ENCODE peak calls at places on chromosomes 7 and 10, in five cellular contexts. One of them, this sample, is unnamed.
A peak's percentile ranks its signal among the peaks of the same experiment; 100 is the strongest.

GRCh38 chr7:15753834-15754600 is 67.5 kb upstream of the MEOX2 start:
- DNase-seq in breast epithelium: no peak
- DNase-seq in A549: no peak
- DNase-seq in AG04449: no peak
- DNase-seq in heart right ventricle: no peak
- DNase-seq in this sample: peak; percentile 10

GRCh38 chr7:73896454-73896853 is 35.5 kb downstream of the TMEM270 start:
- DNase-seq in heart right ventricle: no peak
- DNase-seq in A549: no peak
- DNase-seq in AG04449: no peak
- DNase-seq in breast epithelium: no peak
- DNase-seq in this sample: no peak

GRCh38 chr10:86699991-86700840 is 31.9 kb downstream of the LDB3 start:
- DNase-seq in AG04449: no peak
- DNase-seq in breast epithelium: no peak
- DNase-seq in A549: no peak
- DNase-seq in heart right ventricle: no peak
- DNase-seq in this sample: no peak

GRCh38 chr7:149856-150636 is 42.3 kb upstream of the FAM20C start:
- DNase-seq in breast epithelium: peak; percentile 48
- DNase-seq in A549: no peak
- DNase-seq in heart right ventricle: peak; percentile 60
- DNase-seq in AG04449: no peak
- DNase-seq in this sample: no peak

GRCh38 chr7:43516581-43517342 is 66.1 kb upstream of the STK17A start:
- DNase-seq in breast epithelium: no peak
- DNase-seq in A549: no peak
- DNase-seq in heart right ventricle: no peak
- DNase-seq in AG04449: no peak
- DNase-seq in this sample: no peak

GRCh38 chr10:36602374-36602773 is 523.0 kb upstream of the ANKRD30A start:
- DNase-seq in AG04449: peak; percentile 34
- DNase-seq in heart right ventricle: no peak
- DNase-seq in breast epithelium: no peak
- DNase-seq in A549: peak; percentile 10
- DNase-seq in this sample: no peak

GRCh38 chr10:93413252-93413689 is 68.9 kb downstream of the MYOF start:
- DNase-seq in heart right ventricle: no peak
- DNase-seq in AG04449: no peak
- DNase-seq in breast epithelium: no peak
- DNase-seq in A549: no peak
- DNase-seq in this sample: no peak

GRCh38 chr7:151442776-151443496 is 3.0 kb upstream of the CRYGN start:
- DNase-seq in AG04449: no peak
- DNase-seq in heart right ventricle: no peak
- DNase-seq in A549: no peak
- DNase-seq in breast epithelium: no peak
- DNase-seq in this sample: no peak

GRCh38 chr10:97924678-97925077 is 75.0 kb downstream of the GOLGA7B start:
- DNase-seq in breast epithelium: no peak
- DNase-seq in heart right ventricle: no peak
- DNase-seq in AG04449: no peak
- DNase-seq in A549: no peak
- DNase-seq in this sample: no peak

GRCh38 chr10:36802523-36803153 is 322.8 kb upstream of the ANKRD30A start:
- DNase-seq in AG04449: no peak
- DNase-seq in A549: no peak
- DNase-seq in heart right ventricle: peak; percentile 27
- DNase-seq in breast epithelium: no peak
- DNase-seq in this sample: no peak

GRCh38 chr10:69455009-69455763 is 3.9 kb downstream of the TSPAN15 start:
- DNase-seq in breast epithelium: no peak
- DNase-seq in heart right ventricle: no peak
- DNase-seq in A549: no peak
- DNase-seq in AG04449: no peak
- DNase-seq in this sample: no peak

GRCh38 chr7:34949356-34949755 is 87.9 kb downstream of the DPY19L1 start:
- DNase-seq in A549: no peak
- DNase-seq in breast epithelium: no peak
- DNase-seq in AG04449: peak; percentile 31
- DNase-seq in heart right ventricle: no peak
- DNase-seq in this sample: peak; percentile 28

GRCh38 chr10:43292745-43293676 is 26.1 kb upstream of the RASGEF1A start:
- DNase-seq in AG04449: no peak
- DNase-seq in A549: peak; percentile 64
- DNase-seq in heart right ventricle: no peak
- DNase-seq in breast epithelium: peak; percentile 34
- DNase-seq in this sample: peak; percentile 23

GRCh38 chr10:21702633-21703111 is 168.6 kb downstream of the MLLT10 start:
- DNase-seq in heart right ventricle: no peak
- DNase-seq in breast epithelium: no peak
- DNase-seq in A549: no peak
- DNase-seq in AG04449: no peak
- DNase-seq in this sample: no peak

GRCh38 chr10:104260775-104261115 is 6.1 kb downstream of the GSTO1 start:
- DNase-seq in A549: no peak
- DNase-seq in AG04449: no peak
- DNase-seq in heart right ventricle: no peak
- DNase-seq in breast epithelium: no peak
- DNase-seq in this sample: peak; percentile 60

GRCh38 chr7:10181996-10182395 is 791.7 kb upstream of the PHF14 start:
- DNase-seq in AG04449: no peak
- DNase-seq in breast epithelium: no peak
- DNase-seq in A549: no peak
- DNase-seq in heart right ventricle: no peak
- DNase-seq in this sample: no peak

GRCh38 chr7:149732111-149732561 is 41.3 kb downstream of the ZNF467 start:
- DNase-seq in A549: no peak
- DNase-seq in breast epithelium: no peak
- DNase-seq in heart right ventricle: no peak
- DNase-seq in AG04449: no peak
- DNase-seq in this sample: no peak

GRCh38 chr10:46539596-46540411 is 16.7 kb downstream of the GPRIN2 start:
- DNase-seq in heart right ventricle: no peak
- DNase-seq in breast epithelium: no peak
- DNase-seq in AG04449: no peak
- DNase-seq in A549: peak; percentile 90
- DNase-seq in this sample: no peak

GRCh38 chr7:157337316-157338149 is 729 bp downstream of the DNAJB6 start:
- DNase-seq in breast epithelium: peak; percentile 38
- DNase-seq in AG04449: no peak
- DNase-seq in A549: no peak
- DNase-seq in heart right ventricle: peak; percentile 73
- DNase-seq in this sample: peak; percentile 47

GRCh38 chr7:128352138-128352537 is 8.4 kb upstream of the RBM28 start:
- DNase-seq in AG04449: no peak
- DNase-seq in A549: no peak
- DNase-seq in breast epithelium: no peak
- DNase-seq in heart right ventricle: peak; percentile 55
- DNase-seq in this sample: no peak

GRCh38 chr10:27482984-27483956 is 20.8 kb upstream of the RAB18 start:
- DNase-seq in breast epithelium: no peak
- DNase-seq in heart right ventricle: no peak
- DNase-seq in A549: no peak
- DNase-seq in AG04449: no peak
- DNase-seq in this sample: peak; percentile 46

GRCh38 chr7:106629521-106629920 is 31.4 kb downstream of the CCDC71L start:
- DNase-seq in A549: no peak
- DNase-seq in AG04449: no peak
- DNase-seq in heart right ventricle: no peak
- DNase-seq in breast epithelium: no peak
- DNase-seq in this sample: peak; percentile 57

GRCh38 chr10:74825371-74826141 is 844 bp upstream of the KAT6B start:
- DNase-seq in heart right ventricle: peak; percentile 68
- DNase-seq in AG04449: no peak
- DNase-seq in breast epithelium: no peak
- DNase-seq in A549: peak; percentile 67
- DNase-seq in this sample: no peak

GRCh38 chr7:43639858-43640491 is 57.1 kb downstream of the STK17A start:
- DNase-seq in AG04449: no peak
- DNase-seq in heart right ventricle: peak; percentile 41
- DNase-seq in breast epithelium: no peak
- DNase-seq in A549: no peak
- DNase-seq in this sample: peak; percentile 68

GRCh38 chr10:44325878-44326277 is 59.0 kb downstream of the CXCL12 start:
- DNase-seq in AG04449: no peak
- DNase-seq in heart right ventricle: no peak
- DNase-seq in A549: no peak
- DNase-seq in breast epithelium: no peak
- DNase-seq in this sample: no peak

GRCh38 chr7:100642534-100642907 is 1.2 kb upstream of the TFR2 start:
- DNase-seq in A549: peak; percentile 42
- DNase-seq in breast epithelium: no peak
- DNase-seq in AG04449: no peak
- DNase-seq in heart right ventricle: no peak
- DNase-seq in this sample: no peak

GRCh38 chr7:118627467-118627866 is 403.0 kb downstream of the ANKRD7 start:
- DNase-seq in breast epithelium: no peak
- DNase-seq in A549: no peak
- DNase-seq in heart right ventricle: no peak
- DNase-seq in AG04449: no peak
- DNase-seq in this sample: no peak

GRCh38 chr10:5364916-5365434 is at the start of gene UCN3:
- DNase-seq in A549: no peak
- DNase-seq in heart right ventricle: no peak
- DNase-seq in breast epithelium: no peak
- DNase-seq in AG04449: no peak
- DNase-seq in this sample: no peak

GRCh38 chr10:5362873-5363272 is 1.9 kb upstream of the UCN3 start:
- DNase-seq in heart right ventricle: no peak
- DNase-seq in breast epithelium: no peak
- DNase-seq in A549: no peak
- DNase-seq in AG04449: no peak
- DNase-seq in this sample: no peak

GRCh38 chr10:5364365-5364764 is 401 bp upstream of the UCN3 start:
- DNase-seq in AG04449: no peak
- DNase-seq in breast epithelium: no peak
- DNase-seq in A549: no peak
- DNase-seq in heart right ventricle: no peak
- DNase-seq in this sample: no peak

GRCh38 chr10:5369362-5370158 is 4.8 kb downstream of the UCN3 start:
- DNase-seq in heart right ventricle: no peak
- DNase-seq in AG04449: no peak
- DNase-seq in breast epithelium: no peak
- DNase-seq in A549: no peak
- DNase-seq in this sample: no peak

GRCh38 chr10:5365940-5366339 is 1.2 kb downstream of the UCN3 start:
- DNase-seq in AG04449: no peak
- DNase-seq in breast epithelium: no peak
- DNase-seq in A549: no peak
- DNase-seq in heart right ventricle: no peak
- DNase-seq in this sample: no peak
- TF ChIP-seq CTCF in AG04449: no peak
- TF ChIP-seq CTCF in breast epithelium: no peak
- TF ChIP-seq CTCF in A549: no peak
- TF ChIP-seq CTCF in heart right ventricle: no peak
- TF ChIP-seq CTCF in this sample: no peak

DNA sequence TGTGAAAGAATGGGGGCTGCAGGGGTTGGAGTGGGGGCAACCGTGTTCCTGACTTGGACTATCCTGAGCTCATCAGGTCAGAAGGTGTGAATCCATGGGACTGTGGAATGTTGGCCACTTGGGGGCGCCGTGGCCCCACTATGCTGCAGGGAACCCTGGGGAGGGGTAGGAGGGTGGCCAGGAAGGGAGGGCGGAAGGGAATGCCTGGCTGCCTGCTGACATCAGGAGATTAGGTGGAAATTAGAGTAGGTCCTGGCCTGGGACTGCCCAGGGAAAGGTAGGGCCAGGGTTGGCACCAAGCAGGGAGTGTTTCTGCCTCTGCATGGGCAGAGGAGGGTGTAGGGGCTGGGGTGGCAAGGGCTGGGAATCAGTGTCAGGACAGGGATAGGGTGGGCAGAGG is 65.8 kb upstream of the PRSS58 start:
- DNase-seq in AG04449: no peak
- DNase-seq in heart right ventricle: peak; percentile 24
- DNase-seq in A549: peak; percentile 17
- DNase-seq in breast epithelium: no peak
- DNase-seq in this sample: no peak
- TF ChIP-seq CTCF in AG04449: peak; percentile 23
- TF ChIP-seq CTCF in heart right ventricle: no peak
- TF ChIP-seq CTCF in A549: peak; percentile 17
- TF ChIP-seq CTCF in breast epithelium: no peak
- TF ChIP-seq CTCF in this sample: peak; percentile 72

GRCh38 chr10:78774999-78775711 is 293.6 kb upstream of the ZMIZ1 start:
- DNase-seq in heart right ventricle: no peak
- DNase-seq in AG04449: no peak
- DNase-seq in A549: no peak
- DNase-seq in breast epithelium: no peak
- DNase-seq in this sample: no peak
- TF ChIP-seq CTCF in heart right ventricle: no peak
- TF ChIP-seq CTCF in AG04449: no peak
- TF ChIP-seq CTCF in A549: no peak
- TF ChIP-seq CTCF in breast epithelium: no peak
- TF ChIP-seq CTCF in this sample: no peak

DNA sequence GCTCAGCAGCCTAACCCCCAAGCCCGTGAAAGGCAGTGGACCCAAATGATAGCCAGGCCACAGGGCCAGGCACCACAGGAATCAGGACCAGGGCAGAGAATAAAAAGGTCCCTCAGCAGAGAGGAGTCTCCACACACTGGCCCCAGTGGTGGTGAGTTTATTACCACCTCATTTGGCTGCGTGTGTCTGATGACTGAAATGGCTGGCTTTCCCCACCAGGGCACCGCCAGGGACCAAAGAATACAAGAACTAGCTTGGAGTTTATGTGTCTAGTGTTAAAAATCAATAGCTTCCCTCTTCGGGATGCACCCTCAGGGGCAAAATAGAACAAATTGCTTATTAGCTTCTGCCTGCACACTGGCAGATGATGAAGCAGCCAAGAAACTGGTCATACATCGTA is 223.8 kb upstream of the ZMIZ1 start:
- DNase-seq in heart right ventricle: no peak
- DNase-seq in A549: no peak
- DNase-seq in breast epithelium: no peak
- DNase-seq in AG04449: no peak
- DNase-seq in this sample: no peak
- TF ChIP-seq CTCF in heart right ventricle: no peak
- TF ChIP-seq CTCF in A549: no peak
- TF ChIP-seq CTCF in breast epithelium: no peak
- TF ChIP-seq CTCF in AG04449: no peak
- TF ChIP-seq CTCF in this sample: peak; percentile 35

GRCh38 chr7:40469481-40469880 is 334.7 kb downstream of the SUGCT start:
- DNase-seq in AG04449: peak; percentile 88
- DNase-seq in heart right ventricle: no peak
- DNase-seq in A549: no peak
- DNase-seq in breast epithelium: no peak
- DNase-seq in this sample: peak; percentile 92
- TF ChIP-seq CTCF in AG04449: no peak
- TF ChIP-seq CTCF in heart right ventricle: no peak
- TF ChIP-seq CTCF in A549: no peak
- TF ChIP-seq CTCF in breast epithelium: no peak
- TF ChIP-seq CTCF in this sample: no peak

DNA sequence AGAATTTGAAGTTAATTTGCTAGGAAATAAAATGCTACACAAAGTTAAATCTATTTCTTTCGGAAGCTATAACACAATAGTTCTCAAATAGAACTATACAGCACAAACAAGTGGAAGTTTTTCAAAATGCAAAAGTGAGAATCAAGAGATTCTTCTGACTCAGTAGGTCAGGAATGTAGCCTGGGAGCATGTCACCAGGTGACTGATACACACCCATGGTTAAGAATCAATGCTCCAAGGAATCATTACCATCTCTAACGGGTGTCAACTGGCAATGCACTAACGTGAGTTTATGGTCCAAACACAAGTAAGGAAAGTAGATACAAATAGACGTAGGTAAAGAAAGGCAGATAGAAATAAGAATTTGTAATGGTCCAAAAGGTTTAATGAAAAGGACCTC is 170.5 kb downstream of the SRPK2 start:
- DNase-seq in AG04449: no peak
- DNase-seq in A549: no peak
- DNase-seq in heart right ventricle: no peak
- DNase-seq in breast epithelium: no peak
- DNase-seq in this sample: peak; percentile 12
- TF ChIP-seq CTCF in AG04449: no peak
- TF ChIP-seq CTCF in A549: no peak
- TF ChIP-seq CTCF in heart right ventricle: no peak
- TF ChIP-seq CTCF in breast epithelium: no peak
- TF ChIP-seq CTCF in this sample: no peak